ENCODE peak calls at places on chromosome 12, in nine cellular contexts. One of them, this sample, is unnamed.

GRCh38 chr12:58584885-58585284 is 335.4 kb downstream of the LRIG3 start:
- DNase-seq in stimulated activated effector memory CD8-positive, alpha-beta T cell treated with anti-CD3 and anti-CD28 coated beads, Interleukin-12 subunit alpha, Interleukin-12 subunit beta, amount 100 ng/mL, for 72 hours: no peak
- DNase-seq in putamen: no peak
- DNase-seq in cardiac septum: no peak
- DNase-seq in fibroblast of lung: peak
- DNase-seq in BJ: no peak
- DNase-seq in lower leg skin: no peak
- DNase-seq in NCI-H2029 treated with DMSO at 0.1 percent for 48 hours: no peak
- DNase-seq in HEK293T: no peak
- DNase-seq in this sample: peak

GRCh38 chr12:72110814-72111615 is 161.2 kb upstream of the TRHDE start:
- DNase-seq in stimulated activated effector memory CD8-positive, alpha-beta T cell treated with anti-CD3 and anti-CD28 coated beads, Interleukin-12 subunit alpha, Interleukin-12 subunit beta, amount 100 ng/mL, for 72 hours: no peak
- DNase-seq in putamen: peak
- DNase-seq in cardiac septum: no peak
- DNase-seq in fibroblast of lung: no peak
- DNase-seq in BJ: no peak
- DNase-seq in lower leg skin: no peak
- DNase-seq in NCI-H2029 treated with DMSO at 0.1 percent for 48 hours: no peak
- DNase-seq in HEK293T: no peak
- DNase-seq in this sample: no peak

GRCh38 chr12:4274960-4275868 is 1.7 kb downstream of the CCND2 start:
- DNase-seq in stimulated activated effector memory CD8-positive, alpha-beta T cell treated with anti-CD3 and anti-CD28 coated beads, Interleukin-12 subunit alpha, Interleukin-12 subunit beta, amount 100 ng/mL, for 72 hours: no peak
- DNase-seq in putamen: no peak
- DNase-seq in cardiac septum: no peak
- DNase-seq in fibroblast of lung: peak
- DNase-seq in BJ: no peak
- DNase-seq in lower leg skin: peak
- DNase-seq in NCI-H2029 treated with DMSO at 0.1 percent for 48 hours: no peak
- DNase-seq in HEK293T: no peak
- DNase-seq in this sample: peak

GRCh38 chr12:97745406-97746101 is 282.9 kb downstream of the RMST start:
- DNase-seq in stimulated activated effector memory CD8-positive, alpha-beta T cell treated with anti-CD3 and anti-CD28 coated beads, Interleukin-12 subunit alpha, Interleukin-12 subunit beta, amount 100 ng/mL, for 72 hours: no peak
- DNase-seq in putamen: no peak
- DNase-seq in cardiac septum: no peak
- DNase-seq in fibroblast of lung: no peak
- DNase-seq in BJ: no peak
- DNase-seq in lower leg skin: no peak
- DNase-seq in NCI-H2029 treated with DMSO at 0.1 percent for 48 hours: no peak
- DNase-seq in HEK293T: no peak
- DNase-seq in this sample: no peak

GRCh38 chr12:132424118-132424438 is 65.9 kb upstream of the FBRSL1 start:
- DNase-seq in stimulated activated effector memory CD8-positive, alpha-beta T cell treated with anti-CD3 and anti-CD28 coated beads, Interleukin-12 subunit alpha, Interleukin-12 subunit beta, amount 100 ng/mL, for 72 hours: no peak
- DNase-seq in putamen: peak
- DNase-seq in cardiac septum: no peak
- DNase-seq in fibroblast of lung: no peak
- DNase-seq in BJ: no peak
- DNase-seq in lower leg skin: no peak
- DNase-seq in NCI-H2029 treated with DMSO at 0.1 percent for 48 hours: no peak
- DNase-seq in HEK293T: no peak
- DNase-seq in this sample: no peak

GRCh38 chr12:52204931-52205505 is 13.2 kb upstream of the KRT80 start:
- DNase-seq in stimulated activated effector memory CD8-positive, alpha-beta T cell treated with anti-CD3 and anti-CD28 coated beads, Interleukin-12 subunit alpha, Interleukin-12 subunit beta, amount 100 ng/mL, for 72 hours: no peak
- DNase-seq in putamen: no peak
- DNase-seq in cardiac septum: peak
- DNase-seq in fibroblast of lung: no peak
- DNase-seq in BJ: no peak
- DNase-seq in lower leg skin: peak
- DNase-seq in NCI-H2029 treated with DMSO at 0.1 percent for 48 hours: no peak
- DNase-seq in HEK293T: no peak
- DNase-seq in this sample: no peak

GRCh38 chr12:79681008-79681590 is 9.7 kb downstream of the PAWR start:
- DNase-seq in stimulated activated effector memory CD8-positive, alpha-beta T cell treated with anti-CD3 and anti-CD28 coated beads, Interleukin-12 subunit alpha, Interleukin-12 subunit beta, amount 100 ng/mL, for 72 hours: no peak
- DNase-seq in putamen: no peak
- DNase-seq in cardiac septum: no peak
- DNase-seq in fibroblast of lung: peak
- DNase-seq in BJ: no peak
- DNase-seq in lower leg skin: no peak
- DNase-seq in NCI-H2029 treated with DMSO at 0.1 percent for 48 hours: no peak
- DNase-seq in HEK293T: no peak
- DNase-seq in this sample: peak

GRCh38 chr12:41932470-41932991 is 212.1 kb downstream of the GXYLT1 start:
- DNase-seq in stimulated activated effector memory CD8-positive, alpha-beta T cell treated with anti-CD3 and anti-CD28 coated beads, Interleukin-12 subunit alpha, Interleukin-12 subunit beta, amount 100 ng/mL, for 72 hours: no peak
- DNase-seq in putamen: peak
- DNase-seq in cardiac septum: peak
- DNase-seq in fibroblast of lung: peak
- DNase-seq in BJ: no peak
- DNase-seq in lower leg skin: peak
- DNase-seq in NCI-H2029 treated with DMSO at 0.1 percent for 48 hours: peak
- DNase-seq in HEK293T: peak
- DNase-seq in this sample: peak

GRCh38 chr12:118553856-118554504 is 177.6 kb downstream of the SUDS3 start:
- DNase-seq in stimulated activated effector memory CD8-positive, alpha-beta T cell treated with anti-CD3 and anti-CD28 coated beads, Interleukin-12 subunit alpha, Interleukin-12 subunit beta, amount 100 ng/mL, for 72 hours: no peak
- DNase-seq in putamen: no peak
- DNase-seq in cardiac septum: no peak
- DNase-seq in fibroblast of lung: no peak
- DNase-seq in BJ: no peak
- DNase-seq in lower leg skin: no peak
- DNase-seq in NCI-H2029 treated with DMSO at 0.1 percent for 48 hours: no peak
- DNase-seq in HEK293T: no peak
- DNase-seq in this sample: no peak

GRCh38 chr12:124771462-124772361 is 92.0 kb downstream of the SCARB1 start:
- DNase-seq in stimulated activated effector memory CD8-positive, alpha-beta T cell treated with anti-CD3 and anti-CD28 coated beads, Interleukin-12 subunit alpha, Interleukin-12 subunit beta, amount 100 ng/mL, for 72 hours: peak
- DNase-seq in putamen: peak
- DNase-seq in cardiac septum: peak
- DNase-seq in fibroblast of lung: peak
- DNase-seq in BJ: no peak
- DNase-seq in lower leg skin: peak
- DNase-seq in NCI-H2029 treated with DMSO at 0.1 percent for 48 hours: peak
- DNase-seq in HEK293T: peak
- DNase-seq in this sample: peak

GRCh38 chr12:41277019-41277770 is 89.1 kb downstream of the PDZRN4 start:
- DNase-seq in stimulated activated effector memory CD8-positive, alpha-beta T cell treated with anti-CD3 and anti-CD28 coated beads, Interleukin-12 subunit alpha, Interleukin-12 subunit beta, amount 100 ng/mL, for 72 hours: no peak
- DNase-seq in putamen: peak
- DNase-seq in cardiac septum: no peak
- DNase-seq in fibroblast of lung: peak
- DNase-seq in BJ: no peak
- DNase-seq in lower leg skin: no peak
- DNase-seq in NCI-H2029 treated with DMSO at 0.1 percent for 48 hours: peak
- DNase-seq in HEK293T: peak
- DNase-seq in this sample: peak

GRCh38 chr12:106631150-106631549 is 48.3 kb downstream of the RFX4 start:
- DNase-seq in stimulated activated effector memory CD8-positive, alpha-beta T cell treated with anti-CD3 and anti-CD28 coated beads, Interleukin-12 subunit alpha, Interleukin-12 subunit beta, amount 100 ng/mL, for 72 hours: peak
- DNase-seq in putamen: no peak
- DNase-seq in cardiac septum: no peak
- DNase-seq in fibroblast of lung: no peak
- DNase-seq in BJ: no peak
- DNase-seq in lower leg skin: no peak
- DNase-seq in NCI-H2029 treated with DMSO at 0.1 percent for 48 hours: no peak
- DNase-seq in HEK293T: no peak
- DNase-seq in this sample: no peak

GRCh38 chr12:23221926-23222325 is 597.0 kb downstream of the ETNK1 start:
- DNase-seq in stimulated activated effector memory CD8-positive, alpha-beta T cell treated with anti-CD3 and anti-CD28 coated beads, Interleukin-12 subunit alpha, Interleukin-12 subunit beta, amount 100 ng/mL, for 72 hours: no peak
- DNase-seq in putamen: no peak
- DNase-seq in cardiac septum: no peak
- DNase-seq in fibroblast of lung: no peak
- DNase-seq in BJ: no peak
- DNase-seq in lower leg skin: no peak
- DNase-seq in NCI-H2029 treated with DMSO at 0.1 percent for 48 hours: no peak
- DNase-seq in HEK293T: no peak
- DNase-seq in this sample: no peak

GRCh38 chr12:67276469-67276868 is 7.3 kb downstream of the CAND1 start:
- DNase-seq in stimulated activated effector memory CD8-positive, alpha-beta T cell treated with anti-CD3 and anti-CD28 coated beads, Interleukin-12 subunit alpha, Interleukin-12 subunit beta, amount 100 ng/mL, for 72 hours: no peak
- DNase-seq in putamen: no peak
- DNase-seq in cardiac septum: no peak
- DNase-seq in fibroblast of lung: no peak
- DNase-seq in BJ: no peak
- DNase-seq in lower leg skin: no peak
- DNase-seq in NCI-H2029 treated with DMSO at 0.1 percent for 48 hours: no peak
- DNase-seq in HEK293T: no peak
- DNase-seq in this sample: no peak

GRCh38 chr12:92612611-92613010 is 90.2 kb upstream of the PLEKHG7 start:
- DNase-seq in stimulated activated effector memory CD8-positive, alpha-beta T cell treated with anti-CD3 and anti-CD28 coated beads, Interleukin-12 subunit alpha, Interleukin-12 subunit beta, amount 100 ng/mL, for 72 hours: peak
- DNase-seq in putamen: no peak
- DNase-seq in cardiac septum: no peak
- DNase-seq in fibroblast of lung: no peak
- DNase-seq in BJ: no peak
- DNase-seq in lower leg skin: no peak
- DNase-seq in NCI-H2029 treated with DMSO at 0.1 percent for 48 hours: no peak
- DNase-seq in HEK293T: no peak
- DNase-seq in this sample: no peak

This sample was measured in fibroblast of pulmonary artery.